ENCODE peak calls at places on chromosomes 1 and 21, in nine cellular contexts. A is kidney epithelial cell; L is uterus; P is hepatocyte; K is mammary epithelial cell; F is psoas muscle; S is NT2/D1; N is CD8-positive, alpha-beta memory T cell; Y is ovary. E is an unnamed sample.
A peak's percentile ranks its signal among the peaks of the same experiment; 100 is the strongest.

GRCh38 chr1:174963547-174964125 is 36.1 kb upstream of the CACYBP start:
- DNase-seq in P (no peak), L (no peak), N (no peak), A (no peak), Y (no peak), S (no peak), F (no peak), K (no peak), E (no peak)

GRCh38 chr1:235090406-235091069 is 38.1 kb downstream of the TOMM20 start:
- DNase-seq in Y (no peak), N (no peak), A (no peak), L (peak; percentile 16), K (no peak), P (no peak), S (peak; percentile 97), F (no peak), E (no peak)

GRCh38 chr1:212689758-212690540 is 9.7 kb downstream of the BATF3 start:
- DNase-seq in Y (no peak), P (no peak), L (no peak), A (no peak), K (no peak), S (no peak), N (no peak), F (no peak), E (no peak)

GRCh38 chr1:21244986-21245687 is 45.1 kb downstream of the ECE1 start:
- DNase-seq in A (no peak), P (no peak), L (no peak), N (no peak), K (no peak), Y (no peak), S (no peak), F (no peak), E (no peak)

GRCh38 chr1:83998599-83999315 is at the start of gene TTLL7:
- DNase-seq in S (peak; percentile 66), P (peak; percentile 79), L (peak; percentile 62), N (peak; percentile 39), K (peak; percentile 76), F (peak; percentile 85), A (no peak), Y (peak; percentile 60), E (peak; percentile 85)

GRCh38 chr1:3297756-3298155 is 156.7 kb upstream of the ARHGEF16 start:
- DNase-seq in A (no peak), S (no peak), N (no peak), L (no peak), Y (no peak), K (no peak), P (no peak), F (no peak), E (no peak)

GRCh38 chr1:178650950-178651461 is 74.0 kb upstream of the RALGPS2 start:
- DNase-seq in Y (no peak), N (no peak), K (no peak), L (no peak), S (no peak), A (no peak), F (no peak), P (peak; percentile 71), E (no peak)

GRCh38 chr21:43294194-43294902 is 125.5 kb downstream of the CRYAA start:
- DNase-seq in F (peak; percentile 2), Y (no peak), N (no peak), P (no peak), S (no peak), A (no peak), K (no peak), L (no peak), E (no peak)

GRCh38 chr1:44281987-44282703 is 68.9 kb downstream of the DMAP1 start:
- DNase-seq in L (no peak), S (peak; percentile 23), A (no peak), F (no peak), Y (no peak), N (no peak), P (no peak), K (no peak), E (no peak)

GRCh38 chr1:30966690-30967369 is 58.3 kb upstream of the SDC3 start:
- DNase-seq in A (no peak), K (peak; percentile 31), F (no peak), N (no peak), Y (peak; percentile 31), P (peak; percentile 72), S (no peak), L (no peak), E (no peak)

GRCh38 chr1:62371375-62371774 is 52.1 kb upstream of the KANK4 start:
- DNase-seq in A (no peak), F (no peak), K (no peak), S (no peak), L (no peak), Y (no peak), N (no peak), P (no peak), E (no peak)

GRCh38 chr1:35187816-35188342 is 5.1 kb downstream of the SFPQ start:
- DNase-seq in S (no peak), N (no peak), Y (no peak), A (no peak), F (no peak), L (no peak), K (no peak), P (no peak), E (no peak)

GRCh38 chr1:10378071-10378841 is 20.6 kb upstream of the PGD start:
- DNase-seq in P (peak; percentile 48), A (no peak), L (no peak), N (no peak), K (peak; percentile 14), F (peak; percentile 53), Y (peak; percentile 95), S (no peak), E (peak; percentile 94)

GRCh38 chr1:10379101-10379620 is 19.7 kb upstream of the PGD start:
- DNase-seq in L (no peak), P (no peak), A (no peak), K (no peak), F (no peak), N (no peak), Y (no peak), S (no peak), E (no peak)

GRCh38 chr1:10379676-10380075 is 19.2 kb upstream of the PGD start:
- DNase-seq in A (no peak), S (no peak), F (no peak), P (no peak), L (no peak), Y (no peak), N (no peak), K (no peak), E (no peak)

GRCh38 chr1:10383630-10384029 is 15.2 kb upstream of the PGD start:
- DNase-seq in F (no peak), S (no peak), K (no peak), Y (no peak), A (no peak), N (no peak), L (no peak), P (no peak), E (no peak)

GRCh38 chr1:10380594-10381275 is 18.1 kb upstream of the PGD start:
- DNase-seq in P (peak; percentile 56), S (no peak), K (peak; percentile 23), Y (no peak), F (no peak), N (no peak), A (peak; percentile 55), L (no peak), E (peak; percentile 73)
- H3K27me3 ChIP-seq in P (no peaks in the 10 kb centered on the region), S (no peaks in the 10 kb centered on the region), K (no peaks in the 10 kb centered on the region), Y (no peaks in the 10 kb centered on the region), F (no peaks in the 10 kb centered on the region), N (no peaks in the 10 kb centered on the region), A (no peaks in the 10 kb centered on the region), L (no peaks in the 10 kb centered on the region), E (no peaks in the 10 kb centered on the region)

DNA sequence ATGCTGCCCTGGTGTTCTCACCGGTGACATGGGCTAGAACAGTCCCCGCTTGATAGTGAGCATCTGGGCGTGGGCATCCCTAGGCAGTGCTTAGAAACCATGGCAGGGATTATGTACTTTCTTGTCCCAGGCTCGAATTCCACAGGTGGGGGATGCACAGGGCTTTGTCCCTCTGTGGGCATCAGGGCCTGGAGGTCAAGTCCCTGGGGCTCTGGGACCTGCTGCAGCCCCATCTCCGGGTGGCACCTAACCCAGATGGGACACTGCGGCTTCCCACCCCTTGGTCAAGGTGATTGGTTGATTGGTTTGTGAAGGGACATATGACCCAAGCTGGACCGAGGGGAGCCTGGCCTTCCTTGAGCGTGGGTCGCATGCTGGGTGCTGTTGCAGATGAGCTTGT is 63.8 kb upstream of the RUNX3 start:
- DNase-seq in L (no peak), K (no peak), P (no peak), N (no peak), F (no peak), S (no peak), Y (no peak), A (no peak), E (no peak)
- H3K27me3 ChIP-seq in L (no peaks in the 10 kb centered on the region), K (no peaks in the 10 kb centered on the region), P (no peaks in the 10 kb centered on the region), N (no peaks in the 10 kb centered on the region), F (peaks cover 11% of the 10 kb centered on the region), S (no peaks in the 10 kb centered on the region), Y (no peaks in the 10 kb centered on the region), A (peaks cover 32% of the 10 kb centered on the region), E (no peaks in the 10 kb centered on the region)

DNA sequence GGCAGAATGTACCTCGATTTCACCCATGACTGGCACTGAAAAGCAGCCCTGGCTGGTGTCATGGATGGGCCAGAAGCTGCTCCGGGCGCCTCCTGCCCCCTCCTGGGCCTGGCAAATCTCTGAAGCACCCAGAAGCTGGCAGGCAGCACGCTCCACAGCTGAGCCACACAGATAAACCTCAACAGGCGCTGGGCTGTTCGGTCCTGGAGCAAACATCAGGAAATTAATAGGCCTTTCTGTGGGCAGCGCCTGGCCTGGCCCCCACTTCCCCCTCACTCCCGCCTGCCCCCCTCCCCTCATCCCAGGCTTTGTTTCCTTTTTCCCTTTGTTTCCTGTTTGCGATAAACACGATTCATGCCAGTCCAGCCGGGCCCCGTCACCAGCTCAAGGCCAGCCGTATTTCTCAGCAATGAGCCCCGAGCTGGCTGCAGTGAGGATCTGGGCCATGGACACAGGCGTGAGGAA is 20.1 kb upstream of the DISP3 start:
- DNase-seq in F (no peak), Y (peak; percentile 22), K (no peak), A (no peak), L (no peak), N (no peak), S (no peak), P (no peak), E (peak; percentile 27)
- H3K27me3 ChIP-seq in F (peaks cover 81% of the 10 kb centered on the region), Y (no peaks in the 10 kb centered on the region), K (peaks cover 2% of the 10 kb centered on the region), A (peaks cover 37% of the 10 kb centered on the region), L (no peaks in the 10 kb centered on the region), N (peaks cover 3% of the 10 kb centered on the region), S (peaks cover 8% of the 10 kb centered on the region), P (no peaks in the 10 kb centered on the region), E (no peaks in the 10 kb centered on the region)

GRCh38 chr1:220891221-220892085 is 12.2 kb downstream of the HLX start:
- DNase-seq in F (no peak), A (no peak), S (no peak), K (no peak), L (no peak), N (no peak), Y (no peak), P (no peak), E (no peak)

GRCh38 chr1:220890582-220890981 is 11.3 kb downstream of the HLX start:
- DNase-seq in S (no peak), P (no peak), N (no peak), Y (no peak), L (no peak), K (no peak), F (no peak), A (no peak), E (no peak)

GRCh38 chr1:220892997-220893700 is 13.9 kb downstream of the HLX start:
- DNase-seq in Y (no peak), N (no peak), K (no peak), P (no peak), L (no peak), F (no peak), A (no peak), S (no peak), E (no peak)

GRCh38 chr1:220893701-220894024 is 14.4 kb downstream of the HLX start:
- DNase-seq in L (no peak), N (no peak), S (no peak), F (no peak), A (no peak), K (no peak), P (no peak), Y (no peak), E (no peak)

GRCh38 chr1:220892086-220892376 is 12.8 kb downstream of the HLX start:
- DNase-seq in K (no peak), L (no peak), Y (no peak), S (no peak), P (no peak), N (no peak), A (no peak), F (no peak), E (no peak)
- H3K27me3 ChIP-seq in K (peaks cover 76% of the 10 kb centered on the region), L (peaks cover 23% of the 10 kb centered on the region), Y (peaks cover 7% of the 10 kb centered on the region), S (peaks cover 31% of the 10 kb centered on the region), P (peaks cover 100% of the 10 kb centered on the region), N (peaks cover 22% of the 10 kb centered on the region), A (peaks cover 93% of the 10 kb centered on the region), F (peaks cover 64% of the 10 kb centered on the region), E (no peaks in the 10 kb centered on the region)

E was measured in testis.